ENCODE peak calls at places on chromosomes 6 and 20, in four cellular contexts. P, C, Z and B are unnamed samples.

GRCh38 chr6:37052027-37052628 is 46.7 kb downstream of the FGD2 start:
- DNase-seq in C (no peak), Z (no peak), P (no peak), B (no peak)

GRCh38 chr6:133187657-133188453 is 53.3 kb upstream of the EYA4 start:
- DNase-seq in C (no peak), P (no peak), Z (no peak), B (no peak)

GRCh38 chr6:147122823-147123222 is 81.4 kb upstream of the STXBP5 start:
- DNase-seq in Z (no peak), P (no peak), C (no peak), B (no peak)

GRCh38 chr6:82687855-82688254 is 324.2 kb downstream of the TPBG start:
- DNase-seq in C (no peak), P (no peak), Z (no peak), B (no peak)

GRCh38 chr20:10637563-10637962 is 36.2 kb downstream of the JAG1 start:
- DNase-seq in C (no peak), Z (no peak), P (no peak), B (no peak)

GRCh38 chr6:134870677-134871498 is 79.0 kb downstream of the ALDH8A1 start:
- DNase-seq in Z (no peak), P (no peak), C (no peak), B (no peak)

GRCh38 chr6:102356170-102356569 is 962.7 kb downstream of the GRIK2 start:
- DNase-seq in P (no peak), C (no peak), Z (no peak), B (no peak)

GRCh38 chr20:4476903-4477302 is 244.8 kb upstream of the PRND start:
- DNase-seq in Z (no peak), C (no peak), P (no peak), B (no peak)

GRCh38 chr6:152941746-152942145 is 41.1 kb downstream of the FBXO5 start:
- DNase-seq in C (no peak), P (no peak), Z (no peak), B (no peak)

GRCh38 chr6:140018588-140018987 is 644.1 kb upstream of the CITED2 start:
- DNase-seq in C (no peak), P (no peak), Z (no peak), B (no peak)

GRCh38 chr20:17480696-17481095 is 50.5 kb downstream of the BFSP1 start:
- DNase-seq in Z (no peak), C (no peak), P (no peak), B (no peak)

GRCh38 chr6:146041282-146041681 is 12.4 kb downstream of the GRM1 start:
- DNase-seq in P (no peak), Z (no peak), C (no peak), B (peak)

GRCh38 chr6:46437671-46438221 is 53.5 kb downstream of the RCAN2 start:
- DNase-seq in P (peak), C (no peak), Z (no peak), B (peak)

GRCh38 chr6:15897063-15897934 is 231.6 kb upstream of the MYLIP start:
- DNase-seq in Z (no peak), C (peak), P (no peak), B (no peak)

GRCh38 chr20:57613481-57613921 is 6.7 kb downstream of the ZBP1 start:
- DNase-seq in P (no peak), C (no peak), Z (no peak), B (no peak)

GRCh38 chr6:17635568-17635967 is 35.5 kb downstream of the FAM8A1 start:
- DNase-seq in P (no peak), C (no peak), Z (no peak), B (no peak)

GRCh38 chr20:64114356-64114971 is 7.1 kb upstream of the NPBWR2 start:
- DNase-seq in P (no peak), Z (no peak), C (no peak), B (no peak)

GRCh38 chr6:96948631-96949030 is 24.1 kb downstream of the KLHL32 start:
- DNase-seq in P (no peak), C (no peak), Z (no peak), B (no peak)

GRCh38 chr6:42726485-42727083 is 4.2 kb upstream of the PRPH2 start:
- DNase-seq in Z (peak), C (peak), P (peak), B (peak)

GRCh38 chr20:51327251-51327841 is 215.2 kb downstream of the NFATC2 start:
- DNase-seq in P (no peak), Z (no peak), C (no peak), B (peak)

GRCh38 chr6:137765044-137765443 is 102.0 kb upstream of the TNFAIP3 start:
- DNase-seq in Z (no peak), P (no peak), C (no peak), B (no peak)

GRCh38 chr20:64145458-64146300 is 18.6 kb upstream of the MYT1 start:
- DNase-seq in Z (no peak), C (no peak), P (no peak), B (no peak)

GRCh38 chr20:25285856-25286798 is 38.2 kb downstream of the PYGB start:
- DNase-seq in C (no peak), P (no peak), Z (no peak), B (no peak)

GRCh38 chr20:25148181-25148981 is 47.1 kb upstream of the ENTPD6 start:
- DNase-seq in Z (no peak), C (peak), P (no peak), B (no peak)

GRCh38 chr6:30955367-30956042 is 14.7 kb downstream of the MUCL3 start:
- DNase-seq in C (peak), P (no peak), Z (no peak), B (no peak)

GRCh38 chr6:98463038-98463437 is 371.3 kb upstream of the POU3F2 start:
- DNase-seq in C (no peak), Z (peak), P (no peak), B (no peak)

GRCh38 chr6:37056439-37057127 is 51.1 kb downstream of the FGD2 start:
- DNase-seq in P (no peak), Z (no peak), C (no peak), B (no peak)